ENCODE peak calls at places on chromosomes 4 and X, in six cellular contexts. T is heart right ventricle; S is naive thymus-derived CD8-positive, alpha-beta T cell; Q is SK-MEL-5; M is endodermal cell; O is Right ventricle myocardium superior. P is an unnamed sample.

GRCh38 chr4:92387459-92388069 is 83.8 kb downstream of the GRID2 start:
- DNase-seq in O (no peak), S (no peak), Q (peak; percentile 66), M (no peak), T (peak; percentile 3), P (peak; percentile 31)

GRCh38 chr4:179095585-179096228 is 1653.5 kb upstream of the AGA start:
- DNase-seq in S (no peak), M (peak; percentile 78), Q (no peak), O (no peak), T (peak; percentile 5), P (peak; percentile 4)

GRCh38 chrX:53824686-53825085 is 138.2 kb upstream of the HUWE1 start:
- DNase-seq in Q (no peak), M (no peak), S (no peak), O (no peak), T (no peak), P (no peak)

GRCh38 chr4:84451546-84451945 is 47.5 kb downstream of the NKX6-1 start:
- DNase-seq in S (no peak), O (no peak), T (no peak), Q (peak; percentile 26), M (no peak), P (peak; percentile 11)

GRCh38 chr4:144645102-144645469 is 870 bp upstream of the HHIP start:
- DNase-seq in Q (no peak), M (no peak), S (no peak), O (no peak), T (no peak), P (no peak)

GRCh38 chrX:131778269-131779218 is 234.7 kb downstream of the OR13H1 start:
- DNase-seq in O (no peak), S (no peak), T (no peak), Q (peak; percentile 91), M (no peak), P (no peak)

GRCh38 chr4:128770807-128771206 is 38.7 kb upstream of the JADE1 start:
- DNase-seq in S (no peak), Q (no peak), M (no peak), O (no peak), T (no peak), P (no peak)

GRCh38 chrX:31609130-31609529 is 537.3 kb upstream of the FTHL17 start:
- DNase-seq in O (no peak), M (no peak), T (no peak), Q (peak; percentile 8), S (no peak), P (peak; percentile 60)

GRCh38 chr4:83083925-83084475 is 30.5 kb downstream of the PLAC8 start:
- DNase-seq in O (no peak), S (peak; percentile 90), T (no peak), M (peak; percentile 47), Q (no peak), P (no peak)

GRCh38 chr4:175166020-175166419 is 247.9 kb downstream of the ADAM29 start:
- DNase-seq in O (no peak), Q (no peak), T (no peak), M (no peak), S (no peak), P (no peak)

P was measured in foreskin melanocyte.